ENCODE peak calls at places on chromosomes 5 and 9, in four cellular contexts. K is adrenal gland, V is tibial artery, E is astrocyte of the cerebellum. A is an unnamed sample.

GRCh38 chr9:127796225-127796813 is 6.4 kb upstream of the FPGS start:
- DNase-seq in K (peak), V (no peak), E (no peak), A (no peak)

GRCh38 chr5:142301487-142302035 is 23.3 kb downstream of the SPRY4 start:
- DNase-seq in K (no peak), V (no peak), E (no peak), A (no peak)

GRCh38 chr5:149069711-149070110 is 6.8 kb upstream of the SH3TC2 start:
- DNase-seq in K (peak), V (no peak), E (no peak), A (no peak)

GRCh38 chr9:135251996-135252760 is 164.7 kb downstream of the OLFM1 start:
- DNase-seq in K (no peak), V (no peak), E (no peak), A (no peak)

GRCh38 chr9:98529841-98530240 is 178.9 kb downstream of the GABBR2 start:
- DNase-seq in K (no peak), V (no peak), E (no peak), A (no peak)

GRCh38 chr9:110029815-110030480 is 178.0 kb downstream of the C9orf152 start:
- DNase-seq in K (no peak), V (no peak), E (no peak), A (no peak)

GRCh38 chr5:154369682-154370081 is 76.1 kb upstream of the SAP30L start:
- DNase-seq in K (no peak), V (no peak), E (no peak), A (no peak)

GRCh38 chr9:16864741-16865434 is 5.6 kb downstream of the BNC2 start:
- DNase-seq in K (no peak), V (no peak), E (no peak), A (no peak)

GRCh38 chr9:82164159-82164558 is 175.6 kb downstream of the SPATA31D1 start:
- DNase-seq in K (no peak), V (no peak), E (no peak), A (peak)

GRCh38 chr5:98424681-98425454 is 348.6 kb upstream of the RGMB start:
- DNase-seq in K (no peak), V (no peak), E (no peak), A (no peak)

GRCh38 chr5:91850031-91850430 is 466.9 kb upstream of the ARRDC3 start:
- DNase-seq in K (no peak), V (no peak), E (no peak), A (peak)

GRCh38 chr5:61139094-61139873 is 23.0 kb downstream of the SMIM15 start:
- DNase-seq in K (peak), V (no peak), E (no peak), A (no peak)

GRCh38 chr9:33466565-33467495 is 6.9 kb downstream of the NOL6 start:
- DNase-seq in K (peak), V (peak), E (peak), A (no peak)

GRCh38 chr5:82107277-82107676 is 135.5 kb downstream of the ATG10 start:
- DNase-seq in K (no peak), V (no peak), E (peak), A (peak)
- TF ChIP-seq CTCF in K (peak), V (no peak), E (peak), A (peak)

DNA sequence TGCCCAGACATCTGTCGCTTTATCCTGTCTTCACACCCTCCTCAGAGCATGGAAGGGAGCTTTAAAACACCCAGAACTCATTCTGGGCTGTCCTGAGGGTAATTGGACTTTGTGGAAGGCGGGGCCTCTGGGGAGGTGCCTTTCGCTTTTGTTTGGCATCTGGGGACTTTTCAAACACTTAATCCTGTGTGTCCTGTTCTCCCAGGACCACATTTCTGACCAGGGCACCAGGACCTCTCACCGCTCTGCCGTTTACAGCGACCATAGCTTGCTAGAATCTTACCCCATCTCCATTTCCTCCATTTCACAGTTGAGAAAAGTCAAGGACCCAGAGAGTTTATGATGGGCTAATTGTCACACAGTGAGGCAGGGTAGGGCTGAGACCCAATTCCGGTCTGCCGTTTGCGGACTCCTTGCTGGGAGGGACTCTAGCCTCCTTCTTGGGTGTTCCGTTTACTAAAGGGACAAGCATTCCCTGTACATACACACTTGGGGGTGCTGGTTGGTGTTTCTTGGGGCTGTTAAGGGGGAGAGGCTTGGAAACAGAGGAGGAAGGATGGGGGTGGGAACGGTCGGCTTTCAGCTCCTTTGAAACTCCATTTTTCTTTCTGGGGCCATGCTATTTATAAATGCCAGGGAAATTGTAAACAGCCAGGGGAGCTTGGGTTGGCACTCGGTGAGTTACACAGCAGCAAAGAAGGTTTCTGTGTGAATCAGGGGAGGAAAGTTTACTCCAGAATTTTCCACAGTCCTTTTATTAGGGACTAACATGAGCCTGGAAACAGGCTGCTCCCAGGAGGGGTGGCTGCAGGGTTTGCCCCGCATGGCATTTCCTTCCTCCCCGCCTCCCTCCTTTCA is 1.3 kb downstream of the GSN start:
- DNase-seq in K (no peak), V (peak), E (no peak), A (peak)
- H3K4me3 ChIP-seq in K (no peak), V (peak), E (peak), A (peak)

GRCh38 chr5:34959323-34959722 is 30.0 kb downstream of the DNAJC21 start:
- DNase-seq in K (no peak), V (no peak), E (peak), A (peak)

GRCh38 chr5:34957299-34957698 is 27.9 kb downstream of the DNAJC21 start:
- DNase-seq in K (no peak), V (no peak), E (no peak), A (no peak)

GRCh38 chr5:34957857-34958690 is 28.7 kb downstream of the DNAJC21 start:
- DNase-seq in K (peak), V (no peak), E (peak), A (peak)
- TF ChIP-seq CTCF in K (peak), V (peak), E (peak), A (peak)

GRCh38 chr5:135577421-135577820 is 1.4 kb downstream of the CXCL14 start:
- DNase-seq in K (no peak), V (no peak), E (no peak), A (no peak)

GRCh38 chr5:135578305-135578684 is 496 bp downstream of the CXCL14 start:
- DNase-seq in K (no peak), V (no peak), E (no peak), A (no peak)

GRCh38 chr5:135582099-135582781 is 3.4 kb upstream of the CXCL14 start:
- DNase-seq in K (no peak), V (no peak), E (no peak), A (no peak)

GRCh38 chr5:135576075-135576599 is 2.7 kb downstream of the CXCL14 start:
- DNase-seq in K (peak), V (no peak), E (no peak), A (peak)

GRCh38 chr5:135578685-135579341 is at the start of gene CXCL14:
- DNase-seq in K (peak), V (peak), E (peak), A (peak)
- H3K4me3 ChIP-seq in K (no peak), V (peak), E (peak), A (peak)

GRCh38 chr9:116484483-116484776 is 202.7 kb upstream of the TRIM32 start:
- DNase-seq in K (no peak), V (peak), E (no peak), A (no peak)
- TF ChIP-seq CTCF in K (no peak), V (no peak), E (no peak), A (no peak)

DNA sequence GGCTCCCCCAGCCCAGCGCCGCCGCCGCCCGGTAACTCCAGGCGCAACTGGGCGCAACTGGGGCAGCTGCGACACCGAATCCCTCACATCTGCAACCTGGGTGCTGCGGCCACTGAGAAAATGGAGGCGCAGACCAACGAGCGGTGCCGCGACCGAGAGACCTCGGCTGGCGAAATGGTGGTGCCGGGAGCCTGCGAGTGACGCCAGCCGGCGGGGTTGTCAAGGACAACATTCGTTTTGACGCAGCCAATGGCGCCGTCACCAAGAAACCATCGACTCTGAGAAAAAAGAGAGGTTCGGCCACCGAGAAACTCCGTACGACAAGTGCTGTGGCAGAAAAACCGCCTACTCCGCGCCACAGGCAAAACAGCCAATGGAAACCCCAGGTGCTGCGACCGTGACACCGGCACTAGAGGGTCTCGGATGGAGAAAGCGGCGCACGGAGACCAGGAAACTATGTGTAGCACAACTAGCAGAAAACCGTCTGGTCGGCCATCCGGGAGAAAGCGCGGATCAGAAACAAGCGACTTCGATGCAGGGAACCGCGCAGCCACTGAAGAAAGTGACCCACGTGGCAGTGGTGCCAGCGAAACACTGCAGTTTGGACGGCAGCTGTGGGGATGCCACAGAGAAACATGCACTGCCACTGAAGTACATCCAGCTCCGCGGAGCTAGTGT is 88.8 kb downstream of the ANXA2R start:
- DNase-seq in K (peak), V (peak), E (no peak), A (no peak)
- H3K4me3 ChIP-seq in K (peak), V (peak), E (peak), A (peak)

DNA sequence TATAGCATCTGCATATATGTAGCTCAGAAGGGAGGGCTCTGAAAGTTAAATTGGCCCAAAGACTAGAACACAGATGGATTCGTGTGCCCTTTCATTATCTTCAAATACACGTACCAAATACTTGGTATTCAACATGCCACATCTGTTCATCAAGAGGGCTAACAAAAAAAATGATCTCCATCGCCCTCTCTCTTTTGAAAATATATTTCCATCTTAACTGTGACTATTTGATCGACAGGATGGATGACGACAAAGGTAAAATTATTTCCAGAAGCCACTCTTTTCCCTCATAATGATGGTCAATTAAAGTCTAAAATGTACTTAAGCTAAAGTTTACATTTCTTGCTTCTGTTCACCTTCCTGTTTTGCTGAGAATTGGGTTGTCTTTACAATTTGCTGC is 77.0 kb downstream of the SEMA6A start:
- DNase-seq in K (no peak), V (no peak), E (no peak), A (no peak)
- TF ChIP-seq CTCF in K (no peak), V (no peak), E (no peak), A (no peak)

GRCh38 chr9:130051855-130052254 is 1.9 kb upstream of the GPR107 start:
- DNase-seq in K (no peak), V (no peak), E (no peak), A (peak)
- H3K4me3 ChIP-seq in K (no peak), V (no peak), E (no peak), A (no peak)